ENCODE peak calls at places on chromosomes 5 and 9, in eight cellular contexts. One of them, this sample, is unnamed.

GRCh38 chr5:135978212-135978631 is 23.4 kb upstream of the LECT2 start:
- DNase-seq in activated T-cell treated with anti-CD3 and anti-CD28 coated beads, Interleukin-2, amount 50 U/mL, for 72 hours: no peak
- DNase-seq in foreskin fibroblast: no peak
- DNase-seq in KBM-7: no peak
- DNase-seq in left cardiac atrium: no peak
- DNase-seq in left colon: no peak
- DNase-seq in A172: no peak
- DNase-seq in HTR-8/SVneo: no peak
- DNase-seq in this sample: no peak

GRCh38 chr9:13013976-13014375 is 239.2 kb downstream of the LURAP1L start:
- DNase-seq in activated T-cell treated with anti-CD3 and anti-CD28 coated beads, Interleukin-2, amount 50 U/mL, for 72 hours: no peak
- DNase-seq in left colon: no peak
- DNase-seq in KBM-7: no peak
- DNase-seq in foreskin fibroblast: no peak
- DNase-seq in left cardiac atrium: no peak
- DNase-seq in HTR-8/SVneo: no peak
- DNase-seq in A172: no peak
- DNase-seq in this sample: no peak

GRCh38 chr5:55231476-55232193 is 1.8 kb downstream of the CCNO start:
- DNase-seq in A172: no peak
- DNase-seq in HTR-8/SVneo: no peak
- DNase-seq in left colon: peak
- DNase-seq in left cardiac atrium: no peak
- DNase-seq in foreskin fibroblast: no peak
- DNase-seq in KBM-7: peak
- DNase-seq in activated T-cell treated with anti-CD3 and anti-CD28 coated beads, Interleukin-2, amount 50 U/mL, for 72 hours: peak
- DNase-seq in this sample: peak

GRCh38 chr5:72468606-72469005 is 38.6 kb downstream of the ZNF366 start:
- DNase-seq in foreskin fibroblast: no peak
- DNase-seq in left colon: no peak
- DNase-seq in A172: no peak
- DNase-seq in KBM-7: peak
- DNase-seq in HTR-8/SVneo: no peak
- DNase-seq in activated T-cell treated with anti-CD3 and anti-CD28 coated beads, Interleukin-2, amount 50 U/mL, for 72 hours: no peak
- DNase-seq in left cardiac atrium: no peak
- DNase-seq in this sample: no peak

GRCh38 chr5:157473383-157474370 is 13.7 kb downstream of the NIPAL4 start:
- DNase-seq in A172: no peak
- DNase-seq in left cardiac atrium: no peak
- DNase-seq in KBM-7: peak
- DNase-seq in activated T-cell treated with anti-CD3 and anti-CD28 coated beads, Interleukin-2, amount 50 U/mL, for 72 hours: no peak
- DNase-seq in foreskin fibroblast: peak
- DNase-seq in left colon: no peak
- DNase-seq in HTR-8/SVneo: peak
- DNase-seq in this sample: no peak

GRCh38 chr9:89243296-89244061 is 64.9 kb upstream of the SHC3 start:
- DNase-seq in HTR-8/SVneo: no peak
- DNase-seq in left cardiac atrium: no peak
- DNase-seq in left colon: no peak
- DNase-seq in foreskin fibroblast: no peak
- DNase-seq in KBM-7: no peak
- DNase-seq in activated T-cell treated with anti-CD3 and anti-CD28 coated beads, Interleukin-2, amount 50 U/mL, for 72 hours: no peak
- DNase-seq in A172: no peak
- DNase-seq in this sample: no peak

GRCh38 chr9:126303488-126303887 is 23.1 kb upstream of the MVB12B start:
- DNase-seq in left cardiac atrium: no peak
- DNase-seq in foreskin fibroblast: no peak
- DNase-seq in HTR-8/SVneo: no peak
- DNase-seq in left colon: no peak
- DNase-seq in activated T-cell treated with anti-CD3 and anti-CD28 coated beads, Interleukin-2, amount 50 U/mL, for 72 hours: peak
- DNase-seq in KBM-7: no peak
- DNase-seq in A172: no peak
- DNase-seq in this sample: no peak

GRCh38 chr9:97889941-97890557 is 32.3 kb downstream of the TRMO start:
- DNase-seq in left colon: no peak
- DNase-seq in KBM-7: peak
- DNase-seq in A172: no peak
- DNase-seq in left cardiac atrium: peak
- DNase-seq in foreskin fibroblast: no peak
- DNase-seq in HTR-8/SVneo: peak
- DNase-seq in activated T-cell treated with anti-CD3 and anti-CD28 coated beads, Interleukin-2, amount 50 U/mL, for 72 hours: peak
- DNase-seq in this sample: no peak

GRCh38 chr5:142445266-142445665 is 120.4 kb upstream of the SPRY4 start:
- DNase-seq in activated T-cell treated with anti-CD3 and anti-CD28 coated beads, Interleukin-2, amount 50 U/mL, for 72 hours: no peak
- DNase-seq in A172: peak
- DNase-seq in HTR-8/SVneo: peak
- DNase-seq in left colon: no peak
- DNase-seq in foreskin fibroblast: no peak
- DNase-seq in KBM-7: no peak
- DNase-seq in left cardiac atrium: no peak
- DNase-seq in this sample: no peak

GRCh38 chr5:1745190-1745805 is 54.3 kb downstream of the MRPL36 start:
- DNase-seq in left cardiac atrium: no peak
- DNase-seq in KBM-7: no peak
- DNase-seq in foreskin fibroblast: no peak
- DNase-seq in HTR-8/SVneo: no peak
- DNase-seq in A172: no peak
- DNase-seq in activated T-cell treated with anti-CD3 and anti-CD28 coated beads, Interleukin-2, amount 50 U/mL, for 72 hours: no peak
- DNase-seq in left colon: no peak
- DNase-seq in this sample: no peak

GRCh38 chr5:141149812-141150211 is at the start of gene PCDHB6:
- DNase-seq in left cardiac atrium: no peak
- DNase-seq in activated T-cell treated with anti-CD3 and anti-CD28 coated beads, Interleukin-2, amount 50 U/mL, for 72 hours: no peak
- DNase-seq in KBM-7: peak
- DNase-seq in A172: no peak
- DNase-seq in foreskin fibroblast: no peak
- DNase-seq in left colon: no peak
- DNase-seq in HTR-8/SVneo: no peak
- DNase-seq in this sample: peak

GRCh38 chr9:127754099-127754760 is 19.1 kb upstream of the TOR2A start:
- DNase-seq in foreskin fibroblast: no peak
- DNase-seq in HTR-8/SVneo: no peak
- DNase-seq in left colon: no peak
- DNase-seq in KBM-7: no peak
- DNase-seq in A172: no peak
- DNase-seq in activated T-cell treated with anti-CD3 and anti-CD28 coated beads, Interleukin-2, amount 50 U/mL, for 72 hours: no peak
- DNase-seq in left cardiac atrium: no peak
- DNase-seq in this sample: peak

GRCh38 chr5:151047814-151048425 is 27.5 kb downstream of the GPX3 start:
- DNase-seq in A172: no peak
- DNase-seq in activated T-cell treated with anti-CD3 and anti-CD28 coated beads, Interleukin-2, amount 50 U/mL, for 72 hours: no peak
- DNase-seq in left cardiac atrium: no peak
- DNase-seq in HTR-8/SVneo: no peak
- DNase-seq in foreskin fibroblast: no peak
- DNase-seq in KBM-7: no peak
- DNase-seq in left colon: no peak
- DNase-seq in this sample: no peak

GRCh38 chr5:149485655-149486615 is 65.3 kb downstream of the CSNK1A1 start:
- DNase-seq in HTR-8/SVneo: peak
- DNase-seq in left cardiac atrium: peak
- DNase-seq in A172: peak
- DNase-seq in activated T-cell treated with anti-CD3 and anti-CD28 coated beads, Interleukin-2, amount 50 U/mL, for 72 hours: no peak
- DNase-seq in KBM-7: no peak
- DNase-seq in foreskin fibroblast: peak
- DNase-seq in left colon: peak
- DNase-seq in this sample: no peak

GRCh38 chr5:141869514-141869913 is 8.7 kb downstream of the PCDH1 start:
- DNase-seq in A172: peak
- DNase-seq in HTR-8/SVneo: no peak
- DNase-seq in activated T-cell treated with anti-CD3 and anti-CD28 coated beads, Interleukin-2, amount 50 U/mL, for 72 hours: no peak
- DNase-seq in left cardiac atrium: no peak
- DNase-seq in left colon: peak
- DNase-seq in KBM-7: no peak
- DNase-seq in foreskin fibroblast: no peak
- DNase-seq in this sample: peak

GRCh38 chr5:35098214-35098613 is 50.5 kb upstream of the AGXT2 start:
- DNase-seq in HTR-8/SVneo: no peak
- DNase-seq in left cardiac atrium: no peak
- DNase-seq in KBM-7: no peak
- DNase-seq in A172: no peak
- DNase-seq in foreskin fibroblast: no peak
- DNase-seq in left colon: no peak
- DNase-seq in activated T-cell treated with anti-CD3 and anti-CD28 coated beads, Interleukin-2, amount 50 U/mL, for 72 hours: no peak
- DNase-seq in this sample: no peak

GRCh38 chr5:87541033-87541432 is 128.3 kb upstream of the CCNH start:
- DNase-seq in KBM-7: no peak
- DNase-seq in A172: peak
- DNase-seq in left colon: peak
- DNase-seq in HTR-8/SVneo: no peak
- DNase-seq in activated T-cell treated with anti-CD3 and anti-CD28 coated beads, Interleukin-2, amount 50 U/mL, for 72 hours: no peak
- DNase-seq in foreskin fibroblast: no peak
- DNase-seq in left cardiac atrium: peak
- DNase-seq in this sample: peak

GRCh38 chr9:95157491-95158151 is 159.9 kb downstream of the FANCC start:
- DNase-seq in activated T-cell treated with anti-CD3 and anti-CD28 coated beads, Interleukin-2, amount 50 U/mL, for 72 hours: no peak
- DNase-seq in HTR-8/SVneo: peak
- DNase-seq in A172: no peak
- DNase-seq in left cardiac atrium: peak
- DNase-seq in foreskin fibroblast: peak
- DNase-seq in left colon: no peak
- DNase-seq in KBM-7: peak
- DNase-seq in this sample: no peak

GRCh38 chr5:144142030-144142825 is 28.2 kb downstream of the YIPF5 start:
- DNase-seq in left cardiac atrium: no peak
- DNase-seq in activated T-cell treated with anti-CD3 and anti-CD28 coated beads, Interleukin-2, amount 50 U/mL, for 72 hours: no peak
- DNase-seq in left colon: no peak
- DNase-seq in A172: peak
- DNase-seq in foreskin fibroblast: no peak
- DNase-seq in KBM-7: peak
- DNase-seq in HTR-8/SVneo: peak
- DNase-seq in this sample: no peak

GRCh38 chr5:135551593-135552447 is 16.1 kb upstream of the NEUROG1 start:
- DNase-seq in left cardiac atrium: peak
- DNase-seq in KBM-7: peak
- DNase-seq in foreskin fibroblast: peak
- DNase-seq in A172: peak
- DNase-seq in HTR-8/SVneo: peak
- DNase-seq in left colon: no peak
- DNase-seq in activated T-cell treated with anti-CD3 and anti-CD28 coated beads, Interleukin-2, amount 50 U/mL, for 72 hours: peak
- DNase-seq in this sample: peak

GRCh38 chr5:38554860-38555259 is 1.6 kb downstream of the LIFR start:
- DNase-seq in foreskin fibroblast: no peak
- DNase-seq in KBM-7: peak
- DNase-seq in HTR-8/SVneo: no peak
- DNase-seq in activated T-cell treated with anti-CD3 and anti-CD28 coated beads, Interleukin-2, amount 50 U/mL, for 72 hours: no peak
- DNase-seq in left colon: no peak
- DNase-seq in A172: no peak
- DNase-seq in left cardiac atrium: no peak
- DNase-seq in this sample: no peak

GRCh38 chr5:10704949-10705621 is 55.9 kb downstream of the DAP start:
- DNase-seq in left colon: no peak
- DNase-seq in KBM-7: peak
- DNase-seq in HTR-8/SVneo: peak
- DNase-seq in left cardiac atrium: no peak
- DNase-seq in activated T-cell treated with anti-CD3 and anti-CD28 coated beads, Interleukin-2, amount 50 U/mL, for 72 hours: no peak
- DNase-seq in A172: peak
- DNase-seq in foreskin fibroblast: peak
- DNase-seq in this sample: no peak

GRCh38 chr5:57176350-57176857 is 2.5 kb downstream of the GPBP1 start:
- DNase-seq in activated T-cell treated with anti-CD3 and anti-CD28 coated beads, Interleukin-2, amount 50 U/mL, for 72 hours: no peak
- DNase-seq in HTR-8/SVneo: no peak
- DNase-seq in KBM-7: peak
- DNase-seq in left cardiac atrium: no peak
- DNase-seq in left colon: no peak
- DNase-seq in A172: peak
- DNase-seq in foreskin fibroblast: peak
- DNase-seq in this sample: no peak

GRCh38 chr9:113989781-113990569 is 88.1 kb downstream of the AMBP start:
- DNase-seq in left colon: no peak
- DNase-seq in activated T-cell treated with anti-CD3 and anti-CD28 coated beads, Interleukin-2, amount 50 U/mL, for 72 hours: no peak
- DNase-seq in A172: no peak
- DNase-seq in HTR-8/SVneo: no peak
- DNase-seq in left cardiac atrium: no peak
- DNase-seq in foreskin fibroblast: no peak
- DNase-seq in KBM-7: no peak
- DNase-seq in this sample: no peak

GRCh38 chr9:26326473-26327044 is 566.0 kb downstream of the CAAP1 start:
- DNase-seq in left colon: no peak
- DNase-seq in foreskin fibroblast: peak
- DNase-seq in KBM-7: peak
- DNase-seq in HTR-8/SVneo: peak
- DNase-seq in left cardiac atrium: no peak
- DNase-seq in activated T-cell treated with anti-CD3 and anti-CD28 coated beads, Interleukin-2, amount 50 U/mL, for 72 hours: peak
- DNase-seq in A172: peak
- DNase-seq in this sample: peak

GRCh38 chr9:81431662-81432061 is 257.7 kb downstream of the TLE1 start:
- DNase-seq in A172: peak
- DNase-seq in KBM-7: no peak
- DNase-seq in left cardiac atrium: no peak
- DNase-seq in foreskin fibroblast: peak
- DNase-seq in HTR-8/SVneo: peak
- DNase-seq in left colon: no peak
- DNase-seq in activated T-cell treated with anti-CD3 and anti-CD28 coated beads, Interleukin-2, amount 50 U/mL, for 72 hours: no peak
- DNase-seq in this sample: no peak

GRCh38 chr5:58133631-58134296 is 326.1 kb downstream of the PLK2 start:
- DNase-seq in A172: peak
- DNase-seq in left colon: no peak
- DNase-seq in activated T-cell treated with anti-CD3 and anti-CD28 coated beads, Interleukin-2, amount 50 U/mL, for 72 hours: no peak
- DNase-seq in KBM-7: no peak
- DNase-seq in HTR-8/SVneo: no peak
- DNase-seq in foreskin fibroblast: peak
- DNase-seq in left cardiac atrium: no peak
- DNase-seq in this sample: no peak

GRCh38 chr5:41196197-41196596 is 17.1 kb downstream of the C6 start:
- DNase-seq in left colon: no peak
- DNase-seq in left cardiac atrium: no peak
- DNase-seq in activated T-cell treated with anti-CD3 and anti-CD28 coated beads, Interleukin-2, amount 50 U/mL, for 72 hours: no peak
- DNase-seq in KBM-7: no peak
- DNase-seq in HTR-8/SVneo: no peak
- DNase-seq in foreskin fibroblast: no peak
- DNase-seq in A172: no peak
- DNase-seq in this sample: no peak

GRCh38 chr9:129139233-129139992 is 28.2 kb downstream of the PTPA start:
- DNase-seq in KBM-7: peak
- DNase-seq in foreskin fibroblast: peak
- DNase-seq in left cardiac atrium: peak
- DNase-seq in activated T-cell treated with anti-CD3 and anti-CD28 coated beads, Interleukin-2, amount 50 U/mL, for 72 hours: peak
- DNase-seq in HTR-8/SVneo: peak
- DNase-seq in A172: peak
- DNase-seq in left colon: peak
- DNase-seq in this sample: peak

GRCh38 chr9:31542384-31543055 is 841.9 kb upstream of the ACO1 start:
- DNase-seq in foreskin fibroblast: peak
- DNase-seq in HTR-8/SVneo: peak
- DNase-seq in activated T-cell treated with anti-CD3 and anti-CD28 coated beads, Interleukin-2, amount 50 U/mL, for 72 hours: peak
- DNase-seq in A172: peak
- DNase-seq in left cardiac atrium: peak
- DNase-seq in left colon: no peak
- DNase-seq in KBM-7: no peak
- DNase-seq in this sample: no peak

GRCh38 chr9:113933188-113933587 is 57.1 kb downstream of the ZNF618 start:
- DNase-seq in A172: no peak
- DNase-seq in foreskin fibroblast: no peak
- DNase-seq in HTR-8/SVneo: no peak
- DNase-seq in left cardiac atrium: no peak
- DNase-seq in left colon: no peak
- DNase-seq in activated T-cell treated with anti-CD3 and anti-CD28 coated beads, Interleukin-2, amount 50 U/mL, for 72 hours: no peak
- DNase-seq in KBM-7: no peak
- DNase-seq in this sample: no peak

GRCh38 chr5:81301221-81302015 is at the start of gene ZCCHC9:
- DNase-seq in left colon: peak
- DNase-seq in A172: peak
- DNase-seq in activated T-cell treated with anti-CD3 and anti-CD28 coated beads, Interleukin-2, amount 50 U/mL, for 72 hours: peak
- DNase-seq in foreskin fibroblast: peak
- DNase-seq in left cardiac atrium: peak
- DNase-seq in KBM-7: peak
- DNase-seq in HTR-8/SVneo: peak
- DNase-seq in this sample: peak

GRCh38 chr5:156559955-156560354 is 233.0 kb downstream of the SGCD start:
- DNase-seq in KBM-7: no peak
- DNase-seq in activated T-cell treated with anti-CD3 and anti-CD28 coated beads, Interleukin-2, amount 50 U/mL, for 72 hours: no peak
- DNase-seq in left colon: no peak
- DNase-seq in left cardiac atrium: no peak
- DNase-seq in A172: no peak
- DNase-seq in HTR-8/SVneo: no peak
- DNase-seq in foreskin fibroblast: no peak
- DNase-seq in this sample: no peak

GRCh38 chr5:1011226-1011631 is 2.6 kb downstream of the NKD2 start:
- DNase-seq in left colon: no peak
- DNase-seq in activated T-cell treated with anti-CD3 and anti-CD28 coated beads, Interleukin-2, amount 50 U/mL, for 72 hours: peak
- DNase-seq in A172: peak
- DNase-seq in HTR-8/SVneo: peak
- DNase-seq in foreskin fibroblast: no peak
- DNase-seq in KBM-7: peak
- DNase-seq in left cardiac atrium: peak
- DNase-seq in this sample: peak

This sample was measured in posterior cingulate gyrus.